ENCODE peak calls at places on chromosomes 11 and 22, in ten cellular contexts. G, I, S, B, U, M, C, P, X and O are unnamed samples.

GRCh38 chr11:124893781-124894401 is 3.8 kb downstream of the ROBO4 start:
- DNase-seq in G (peak), B (no peak), M (no peak), C (no peak), I (no peak), S (no peak), P (no peak), U (no peak), X (no peak), O (no peak)

GRCh38 chr11:107257660-107258059 is 200.0 kb downstream of the CWF19L2 start:
- DNase-seq in S (no peak), I (no peak), P (no peak), X (no peak), B (no peak), G (no peak), M (no peak), C (no peak), U (no peak), O (no peak)

GRCh38 chr22:45968003-45968650 is 8.8 kb downstream of the WNT7B start:
- DNase-seq in C (no peak), S (no peak), U (no peak), I (no peak), G (no peak), P (peak), B (no peak), M (no peak), X (no peak), O (no peak)

GRCh38 chr11:78365381-78365792 is 52.2 kb downstream of the GAB2 start:
- DNase-seq in I (no peak), B (no peak), S (peak), X (no peak), P (no peak), U (no peak), M (no peak), C (no peak), G (no peak), O (no peak)

GRCh38 chr22:50105529-50106100 is 15.8 kb downstream of the MOV10L1 start:
- DNase-seq in M (no peak), C (no peak), G (no peak), P (peak), B (no peak), S (no peak), I (no peak), X (no peak), U (peak), O (no peak)

GRCh38 chr11:21811572-21811971 is 381.3 kb upstream of the ANO5 start:
- DNase-seq in B (no peak), S (peak), G (no peak), I (no peak), M (no peak), U (no peak), C (no peak), X (no peak), P (no peak), O (no peak)

GRCh38 chr11:10351768-10352641 is 47.1 kb downstream of the ADM start:
- DNase-seq in P (peak), C (no peak), X (no peak), I (peak), U (no peak), M (no peak), G (peak), S (peak), B (no peak), O (no peak)

GRCh38 chr22:50141891-50142363 is 28.6 kb upstream of the PANX2 start:
- DNase-seq in X (peak), I (no peak), U (no peak), G (peak), B (no peak), S (no peak), P (peak), C (no peak), M (no peak), O (no peak)

GRCh38 chr11:74249496-74249895 is 61.9 kb downstream of the P4HA3 start:
- DNase-seq in P (no peak), B (no peak), G (no peak), C (no peak), X (no peak), M (no peak), U (no peak), S (no peak), I (no peak), O (no peak)

GRCh38 chr11:106082096-106082495 is 4.6 kb downstream of the AASDHPPT start:
- DNase-seq in G (no peak), X (no peak), U (no peak), I (no peak), B (no peak), S (no peak), P (no peak), C (no peak), M (no peak), O (no peak)

GRCh38 chr11:106076421-106076922 is 675 bp downstream of the KBTBD3 start:
- DNase-seq in S (no peak), P (no peak), C (peak), B (no peak), U (no peak), X (no peak), G (peak), M (no peak), I (peak), O (no peak)

GRCh38 chr11:106072804-106073203 is 4.3 kb downstream of the KBTBD3 start:
- DNase-seq in U (no peak), P (no peak), X (no peak), G (no peak), B (no peak), I (no peak), M (no peak), C (no peak), S (no peak), O (no peak)

GRCh38 chr11:106076923-106077608 is at the start of gene KBTBD3:
- DNase-seq in G (peak), M (peak), B (peak), I (peak), X (peak), C (peak), S (peak), P (peak), U (peak), O (peak)

GRCh38 chr11:106077609-106078517 is at the start of gene AASDHPPT:
- DNase-seq in I (no peak), S (peak), X (peak), B (peak), M (no peak), G (no peak), U (no peak), C (no peak), P (peak), O (no peak)
- TF ChIP-seq CTCF in I (no peak), S (no peak), X (no peak), B (no peak), M (no peak), G (no peak), U (no peak), C (no peak), P (no peak), O (peak)

DNA sequence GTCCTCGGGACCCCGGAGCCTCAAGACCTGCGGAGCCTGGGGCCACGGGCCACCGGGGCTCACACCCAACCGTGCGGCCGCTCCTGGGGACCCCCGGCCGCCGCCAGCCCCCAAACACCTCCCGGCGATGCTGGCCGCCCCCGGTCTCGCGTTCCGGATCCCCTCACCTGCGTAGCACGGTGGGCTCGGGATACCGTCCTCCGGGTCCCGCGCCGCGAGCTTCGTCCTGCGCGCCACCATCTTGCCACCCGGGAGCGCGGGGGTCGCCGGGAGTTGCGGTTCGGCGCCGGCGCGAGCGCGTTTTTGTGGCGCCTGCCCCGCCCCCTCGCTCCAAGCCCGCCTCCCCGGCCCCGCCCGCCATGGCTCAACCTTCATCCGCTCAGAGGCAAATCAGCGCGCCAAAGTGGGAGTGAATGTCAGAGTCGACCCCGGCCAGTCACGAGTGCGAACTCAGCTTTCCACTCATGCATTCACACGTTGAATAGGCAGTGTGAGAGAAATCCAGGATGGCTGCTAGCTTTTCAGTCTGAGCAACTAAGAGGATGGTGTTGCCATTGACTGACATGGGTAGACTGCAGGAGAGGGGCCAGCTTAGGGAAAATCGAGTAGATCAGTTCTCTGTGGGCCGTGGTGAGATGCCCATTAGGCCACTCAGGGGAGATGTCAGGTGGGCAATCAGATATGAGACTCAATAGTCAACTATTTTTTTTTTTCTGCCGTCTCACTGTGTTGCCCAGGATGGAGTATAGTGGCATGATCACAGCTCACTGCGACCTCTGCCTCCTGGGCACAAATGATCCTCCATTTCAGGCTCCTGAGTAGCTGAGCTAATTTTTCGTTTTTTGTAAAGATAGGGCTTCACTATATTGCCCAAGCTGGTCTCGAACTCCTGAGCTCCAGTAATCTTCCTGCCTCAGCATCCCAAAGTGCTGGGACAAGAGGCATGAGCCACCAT is 28.3 kb downstream of the SERHL2 start:
- DNase-seq in C (peak), G (peak), M (peak), S (peak), P (peak), U (peak), B (peak), X (peak), I (peak), O (peak)
- TF ChIP-seq POLR2A in C (no peak), G (no peak), M (no peak), S (peak), P (peak), U (no peak), B (peak), X (peak), I (no peak), O (no peak)

GRCh38 chr22:35253946-35254345 is 3.3 kb upstream of the HMGXB4 start:
- DNase-seq in M (no peak), B (no peak), G (no peak), P (no peak), S (no peak), I (no peak), X (no peak), U (no peak), C (no peak), O (no peak)

GRCh38 chr22:35258144-35258988 is 1.1 kb downstream of the HMGXB4 start:
- DNase-seq in G (no peak), U (no peak), B (no peak), S (peak), X (peak), C (no peak), M (no peak), P (peak), I (peak), O (no peak)

GRCh38 chr22:35257002-35257320 is 332 bp upstream of the HMGXB4 start:
- DNase-seq in C (no peak), U (no peak), S (no peak), M (no peak), I (no peak), G (no peak), X (no peak), B (no peak), P (no peak), O (no peak)

DNA sequence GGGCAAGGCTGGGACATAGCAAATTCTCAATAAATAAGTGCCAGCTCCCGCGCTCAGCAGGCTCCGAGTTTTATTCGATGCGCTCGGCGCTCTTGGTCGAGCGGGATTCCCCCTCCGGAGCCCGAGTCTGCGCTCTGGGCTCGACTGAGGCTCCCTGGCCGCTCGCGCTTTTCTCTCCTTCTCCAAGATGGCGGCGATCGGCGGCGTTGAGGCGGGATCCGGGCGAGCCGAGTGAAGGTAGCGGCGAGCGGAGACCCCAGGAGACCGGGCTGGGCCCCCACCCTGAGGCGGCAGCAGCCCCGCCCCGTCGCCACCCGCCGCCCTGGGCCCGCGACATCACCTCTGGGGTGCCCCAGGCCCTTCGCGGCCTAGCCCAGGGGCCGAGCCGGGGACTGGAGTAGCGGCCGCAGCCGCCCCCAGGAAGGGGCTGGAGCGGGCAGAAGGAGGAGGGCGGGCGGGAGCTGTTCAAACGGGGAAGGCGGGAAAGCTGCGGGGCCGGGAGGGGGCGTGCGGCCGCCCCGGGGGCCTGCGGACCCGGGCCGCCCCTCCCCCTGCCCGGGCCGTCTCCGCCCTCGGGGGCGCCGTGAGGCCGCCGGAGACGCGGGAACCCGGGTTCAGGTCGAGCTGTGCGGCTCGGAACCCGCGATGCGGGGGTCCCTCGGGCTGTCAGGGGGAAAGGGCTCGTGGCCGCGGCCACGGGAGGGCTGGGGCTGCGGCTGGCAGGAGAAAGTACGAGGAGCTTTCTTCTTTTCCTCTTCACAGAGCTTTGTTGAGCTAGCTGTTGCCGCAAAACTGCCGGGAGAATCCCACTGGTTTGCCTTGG is at the start of gene HMGXB4:
- DNase-seq in M (peak), I (peak), X (peak), U (peak), G (peak), B (peak), S (peak), P (peak), C (peak), O (peak)
- TF ChIP-seq CTCF in M (peak), I (no peak), X (no peak), U (no peak), G (no peak), B (no peak), S (no peak), P (peak), C (no peak), O (no peak)

DNA sequence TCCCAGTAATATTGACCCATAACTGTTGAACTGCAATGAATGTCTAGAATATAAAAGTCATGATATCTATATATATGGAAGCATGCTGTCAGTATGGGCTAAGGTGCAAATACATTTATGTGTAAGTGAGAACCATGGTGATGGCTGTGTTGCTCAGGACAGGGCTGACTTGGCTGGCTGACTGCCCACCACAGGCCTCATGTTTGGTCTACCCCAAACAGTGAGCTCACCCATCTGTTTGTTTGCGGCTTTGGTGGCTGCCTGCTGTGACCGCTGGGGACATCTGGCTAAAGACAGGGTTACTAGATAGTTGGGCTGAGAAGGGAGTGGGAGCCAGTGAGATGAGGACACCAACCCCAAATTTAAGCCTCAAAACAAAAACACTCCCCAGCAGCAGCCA is 6.3 kb downstream of the CD44 start:
- DNase-seq in M (no peak), G (no peak), B (no peak), P (peak), X (peak), I (no peak), U (no peak), C (no peak), S (no peak), O (no peak)
- TF ChIP-seq POLR2A in M (no peak), G (no peak), B (no peak), P (no peak), X (no peak), I (no peak), U (no peak), C (no peak), S (no peak), O (no peak)

DNA sequence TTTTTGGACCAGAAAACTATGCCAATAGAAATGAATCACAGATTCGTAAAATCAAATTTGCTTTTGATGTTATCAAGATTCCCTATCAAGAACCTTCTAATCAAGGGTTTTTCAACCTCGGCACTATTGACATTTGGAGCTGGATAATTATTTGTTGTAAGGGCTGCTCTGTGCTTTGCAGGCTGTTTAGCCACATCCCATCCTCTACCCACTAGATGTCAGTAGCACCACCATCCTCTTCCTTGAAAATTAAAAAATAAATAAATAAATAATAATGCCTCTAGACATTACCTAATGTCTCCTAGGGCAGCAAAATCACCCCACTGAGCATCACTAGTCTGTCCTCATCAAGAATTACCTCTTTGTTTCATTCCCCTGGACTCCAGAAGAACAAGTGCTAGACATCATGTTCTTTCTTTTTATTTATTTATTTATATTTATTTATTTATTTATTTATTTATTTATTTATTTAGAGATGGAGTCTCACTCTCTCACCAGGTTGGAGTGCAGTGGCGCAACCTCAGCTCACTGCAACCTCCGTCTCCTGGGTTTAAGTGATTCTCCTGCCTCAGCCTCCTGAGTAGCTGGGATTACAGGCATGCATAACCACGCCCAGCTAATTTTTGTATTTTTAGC is 744.7 kb downstream of the KCNA4 start:
- DNase-seq in P (peak), U (no peak), M (no peak), I (no peak), G (no peak), C (no peak), B (no peak), X (no peak), S (peak), O (no peak)
- TF ChIP-seq CTCF in P (peak), U (no peak), M (no peak), I (no peak), G (no peak), C (no peak), B (no peak), X (no peak), S (peak), O (no peak)

GRCh38 chr22:25354456-25354855 is 135.0 kb downstream of the CRYBB2 start:
- DNase-seq in X (no peak), S (no peak), M (peak), B (peak), C (peak), P (no peak), U (peak), I (no peak), G (peak), O (peak)

GRCh38 chr22:25359601-25360261 is 140.3 kb downstream of the CRYBB2 start:
- DNase-seq in S (no peak), M (peak), X (no peak), I (no peak), P (no peak), B (no peak), U (peak), C (no peak), G (peak), O (no peak)

GRCh38 chr22:25357606-25358420 is 138.4 kb downstream of the CRYBB2 start:
- DNase-seq in B (no peak), X (no peak), M (peak), S (no peak), C (no peak), P (no peak), I (no peak), G (peak), U (peak), O (no peak)

GRCh38 chr22:25358421-25359170 is 139.2 kb downstream of the CRYBB2 start:
- DNase-seq in U (peak), S (no peak), P (no peak), I (no peak), C (no peak), G (peak), B (no peak), X (no peak), M (peak), O (peak)

DNA sequence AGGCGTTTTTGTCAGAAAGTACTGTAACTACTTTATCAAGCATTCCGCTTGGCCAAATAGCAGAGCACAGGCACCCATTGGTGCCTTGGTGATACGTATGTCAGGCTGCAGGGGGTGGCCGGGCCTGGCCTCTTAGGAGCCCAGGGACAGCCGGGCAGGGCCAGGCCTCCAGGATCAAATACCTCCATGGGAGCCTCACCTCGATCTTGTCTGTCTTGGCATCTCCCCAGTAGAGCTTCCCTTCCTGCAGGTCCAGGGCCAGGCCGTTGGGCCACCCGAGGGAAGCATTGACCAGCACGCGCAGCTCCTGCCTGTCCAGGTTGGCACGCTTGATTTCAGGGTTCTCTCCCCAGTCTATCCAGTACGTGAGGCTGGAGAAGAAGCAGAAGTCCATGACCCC is 137.6 kb downstream of the CRYBB2 start:
- DNase-seq in I (no peak), X (no peak), P (no peak), M (peak), B (peak), U (peak), S (no peak), C (peak), G (peak), O (no peak)
- TF ChIP-seq POLR2A in I (no peak), X (no peak), P (no peak), M (no peak), B (no peak), U (no peak), S (no peak), C (no peak), G (no peak), O (no peak)

DNA sequence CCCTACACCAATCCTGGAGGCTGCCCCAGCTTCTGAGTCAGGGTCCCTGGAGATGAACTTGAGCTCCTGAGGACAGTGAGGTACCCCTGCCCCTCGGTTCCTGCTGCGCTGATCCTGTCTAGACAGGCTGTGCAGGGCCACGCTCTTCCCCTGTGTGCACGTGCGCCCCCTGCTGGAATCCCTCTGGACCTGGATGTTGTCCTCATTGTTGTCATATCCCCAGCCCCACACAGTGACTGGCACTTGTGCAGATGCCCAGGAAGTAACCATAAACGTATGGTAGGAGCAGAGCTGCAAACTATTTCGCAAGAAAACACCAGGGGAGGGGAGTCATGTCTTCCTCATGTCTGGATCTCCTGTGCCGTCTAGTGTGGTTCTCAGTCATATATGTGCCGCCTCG is 114.7 kb downstream of the CRYBB2 start:
- DNase-seq in P (peak), B (no peak), U (no peak), S (peak), G (no peak), C (peak), X (peak), I (peak), M (no peak), O (no peak)
- TF ChIP-seq CTCF in P (peak), B (peak), U (no peak), S (no peak), G (no peak), C (no peak), X (peak), I (peak), M (peak), O (no peak)